ENCODE peak calls at places on chromosomes 11 and 22, in seven cellular contexts. M, L, D, N, R, B and C are unnamed samples. For H3K27me3 and H3K9me3, the result is how much of the 10 kb centered on the place peaks cover.

GRCh38 chr22:24444729-24445466 is 17.5 kb downstream of the ADORA2A start:
- DNase-seq in M (no peak), L (no peak), D (no peak), N (peak), R (no peak), B (no peak), C (no peak)

GRCh38 chr11:44952082-44952481 is 1.4 kb upstream of the TP53I11 start:
- DNase-seq in M (no peak), L (no peak), D (no peak), N (no peak), R (no peak), B (no peak), C (no peak)

GRCh38 chr22:50547231-50547851 is 1.6 kb downstream of the KLHDC7B start:
- DNase-seq in M (no peak), L (no peak), D (no peak), N (no peak), R (no peak), B (peak), C (no peak)

GRCh38 chr11:64854534-64855502 is 10.4 kb upstream of the CDC42BPG start:
- DNase-seq in M (peak), L (peak), D (peak), N (no peak), R (peak), B (peak), C (peak)

GRCh38 chr22:38744981-38745380 is 10.8 kb downstream of the SUN2 start:
- DNase-seq in M (no peak), L (no peak), D (no peak), N (peak), R (no peak), B (no peak), C (no peak)

GRCh38 chr11:76797341-76798201 is 14.4 kb downstream of the TSKU start:
- DNase-seq in M (no peak), L (peak), D (no peak), N (peak), R (no peak), B (peak), C (no peak)

GRCh38 chr11:116895053-116895757 is 57.8 kb upstream of the APOA1 start:
- DNase-seq in M (peak), L (peak), D (no peak), N (no peak), R (no peak), B (no peak), C (peak)

GRCh38 chr11:130765369-130765768 is 150.9 kb downstream of the SNX19 start:
- DNase-seq in M (no peak), L (no peak), D (no peak), N (no peak), R (no peak), B (no peak), C (no peak)

GRCh38 chr11:2296913-2297622 is 4.7 kb downstream of the C11orf21 start:
- DNase-seq in M (no peak), L (no peak), D (no peak), N (peak), R (peak), B (no peak), C (no peak)

GRCh38 chr11:65695459-65696241 is 16.4 kb upstream of the KAT5 start:
- DNase-seq in M (peak), L (no peak), D (no peak), N (no peak), R (peak), B (no peak), C (no peak)

GRCh38 chr22:41030891-41031290 is 61.5 kb upstream of the EP300 start:
- DNase-seq in M (no peak), L (no peak), D (peak), N (no peak), R (no peak), B (no peak), C (no peak)

GRCh38 chr11:57458060-57458409 is 2.3 kb upstream of the RTN4RL2 start:
- DNase-seq in M (no peak), L (no peak), D (no peak), N (no peak), R (no peak), B (no peak), C (no peak)

GRCh38 chr11:47184711-47185304 is 1.4 kb downstream of the PACSIN3 start:
- DNase-seq in M (no peak), L (no peak), D (no peak), N (peak), R (peak), B (no peak), C (no peak)

GRCh38 chr11:109993786-109994185 is 99.4 kb upstream of the ZC3H12C start:
- DNase-seq in M (no peak), L (no peak), D (peak), N (no peak), R (no peak), B (no peak), C (no peak)

GRCh38 chr11:85483861-85484260 is 143.3 kb downstream of the DLG2 start:
- DNase-seq in M (no peak), L (no peak), D (peak), N (no peak), R (no peak), B (no peak), C (no peak)

GRCh38 chr22:38228873-38229740 is 27.3 kb downstream of the MAFF start:
- DNase-seq in M (no peak), L (no peak), D (peak), N (no peak), R (no peak), B (no peak), C (peak)

DNA sequence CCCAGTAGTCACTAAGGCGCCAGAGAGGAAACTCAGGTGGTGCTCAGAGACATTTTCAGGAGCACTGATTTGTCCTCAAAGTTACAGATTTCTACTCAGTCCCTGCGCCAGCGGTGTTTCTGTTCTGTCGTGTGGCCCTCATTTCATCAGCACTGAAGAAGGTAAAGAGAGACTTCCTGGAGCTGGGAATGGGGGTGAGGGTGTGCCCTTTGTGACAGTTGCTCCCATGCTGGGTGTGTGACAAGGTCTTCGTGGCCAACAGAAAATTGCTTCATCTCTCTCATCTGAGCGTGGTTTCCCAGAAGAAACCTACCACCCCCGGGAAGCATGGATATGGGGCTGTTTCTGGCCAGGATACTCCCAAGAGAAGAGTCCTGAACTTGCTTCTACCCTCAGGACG is 2.0 kb upstream of the PPARA start:
- DNase-seq in M (no peak), L (no peak), D (no peak), N (peak), R (no peak), B (no peak), C (peak)
- H3K27me3 ChIP-seq in M (under half), L (under half), D (half or more), N (under half), R (under half), B (under half), C (under half)

DNA sequence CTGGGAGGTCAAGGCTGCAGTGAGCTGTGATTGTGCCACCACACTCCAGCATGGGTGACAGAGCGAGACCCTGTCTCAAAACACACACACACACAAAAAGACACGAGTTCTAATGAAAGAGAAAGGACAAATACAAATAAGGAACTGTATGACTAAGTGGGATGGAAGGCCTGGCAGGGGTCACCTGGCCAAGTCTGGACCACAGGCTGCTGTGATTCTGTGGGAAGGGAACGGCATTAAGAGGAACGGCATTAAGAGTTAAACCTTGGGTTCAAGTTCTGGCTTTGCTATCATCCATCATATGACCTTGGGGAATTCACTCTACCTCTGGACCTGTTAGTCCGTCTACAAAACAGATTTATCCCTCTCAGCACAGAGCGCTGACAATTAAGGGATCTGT is 47.7 kb downstream of the LRFN4 start:
- DNase-seq in M (no peak), L (no peak), D (no peak), N (no peak), R (no peak), B (no peak), C (no peak)
- TF ChIP-seq POLR2A in M (no peak), L (no peak), D (no peak), N (no peak), R (no peak), B (no peak), C (no peak)

DNA sequence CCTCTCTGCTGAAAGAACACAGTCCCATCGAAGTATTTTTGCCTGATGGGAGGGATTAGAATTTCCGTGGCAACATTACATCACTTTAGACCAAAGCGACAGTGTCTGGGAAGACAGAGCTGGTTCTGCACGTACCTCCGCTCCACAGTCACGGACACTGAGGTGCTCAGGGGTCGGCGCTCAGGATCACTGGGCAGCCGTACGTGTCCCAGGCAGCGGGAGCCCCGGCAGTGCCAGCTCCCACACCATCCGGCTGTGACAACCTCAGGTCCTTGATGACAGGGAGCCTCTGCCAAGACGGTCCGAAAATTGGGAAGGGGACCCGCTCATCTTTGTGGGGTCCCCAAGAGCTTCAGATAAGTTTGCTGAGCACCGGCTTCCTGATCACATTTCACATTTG is 61.8 kb upstream of the LINC01488 start:
- DNase-seq in M (no peak), L (no peak), D (no peak), N (no peak), R (no peak), B (peak), C (no peak)
- H3K9me3 ChIP-seq in M (under half), L (under half), D (under half), N (under half), R (under half), B (under half), C (under half)

GRCh38 chr11:117917591-117917990 is 11.6 kb downstream of the TMPRSS13 start:
- DNase-seq in M (peak), L (no peak), D (no peak), N (peak), R (no peak), B (peak), C (no peak)

GRCh38 chr11:117916956-117917355 is 12.2 kb downstream of the TMPRSS13 start:
- DNase-seq in M (peak), L (no peak), D (no peak), N (peak), R (no peak), B (peak), C (peak)

GRCh38 chr11:117914398-117914761 is 14.8 kb downstream of the TMPRSS13 start:
- DNase-seq in M (no peak), L (no peak), D (no peak), N (peak), R (no peak), B (peak), C (peak)

GRCh38 chr11:117915219-117915618 is 14.0 kb downstream of the TMPRSS13 start:
- DNase-seq in M (no peak), L (no peak), D (no peak), N (peak), R (no peak), B (peak), C (no peak)

GRCh38 chr11:117915672-117916235 is 13.4 kb downstream of the TMPRSS13 start:
- DNase-seq in M (no peak), L (no peak), D (no peak), N (peak), R (no peak), B (peak), C (no peak)
- H3K27me3 ChIP-seq in M (under half), L (under half), D (under half), N (under half), R (under half), B (under half), C (under half)

GRCh38 chr22:36286096-36286957 is 33.4 kb downstream of the APOL1 start:
- DNase-seq in M (peak), L (peak), D (peak), N (peak), R (peak), B (peak), C (peak)
- TF ChIP-seq POLR2A in M (no peak), L (no peak), D (no peak), N (no peak), R (no peak), B (no peak), C (no peak)